ENCODE peak calls at places on chromosome 5, in four cellular contexts. P is stromal cell of bone marrow; F is esophagus muscularis mucosa; L is activated T-helper 1 cell treated with anti-CD3 and anti-CD28 coated beads, Interleukin-2, amount 50 U/mL, for 16 hours. T is an unnamed sample.

GRCh38 chr5:1187950-1188334 is 13.5 kb upstream of the SLC6A19 start:
- DNase-seq in P (no peak), F (no peak), L (no peak), T (no peak)

GRCh38 chr5:9467199-9468069 is 78.4 kb downstream of the SEMA5A start:
- DNase-seq in P (no peak), F (peak), L (no peak), T (no peak)

GRCh38 chr5:178499352-178499751 is 90.8 kb downstream of the COL23A1 start:
- DNase-seq in P (no peak), F (no peak), L (no peak), T (no peak)

GRCh38 chr5:141783599-141784296 is 94.5 kb downstream of the PCDH1 start:
- DNase-seq in P (no peak), F (no peak), L (no peak), T (no peak)

GRCh38 chr5:14199902-14200301 is 56.8 kb downstream of the TRIO start:
- DNase-seq in P (no peak), F (no peak), L (no peak), T (no peak)

GRCh38 chr5:41835625-41836024 is 34.6 kb downstream of the OXCT1 start:
- DNase-seq in P (peak), F (no peak), L (no peak), T (no peak)

GRCh38 chr5:32285489-32286138 is 27.1 kb downstream of the MTMR12 start:
- DNase-seq in P (no peak), F (no peak), L (no peak), T (no peak)

GRCh38 chr5:178797101-178797521 is 62.6 kb upstream of the ZNF354B start:
- DNase-seq in P (no peak), F (no peak), L (no peak), T (no peak)

GRCh38 chr5:105544300-105544699 is 1981.7 kb upstream of the NUDT12 start:
- DNase-seq in P (no peak), F (no peak), L (no peak), T (no peak)

GRCh38 chr5:95237324-95237723 is 47.6 kb downstream of the MCTP1 start:
- DNase-seq in P (no peak), F (no peak), L (no peak), T (no peak)

GRCh38 chr5:104241051-104241450 is 678.5 kb upstream of the NUDT12 start:
- DNase-seq in P (peak), F (no peak), L (no peak), T (no peak)

GRCh38 chr5:14143843-14144585 is 872 bp downstream of the TRIO start:
- DNase-seq in P (no peak), F (no peak), L (no peak), T (peak)

GRCh38 chr5:59099270-59099994 is 516.6 kb downstream of the RAB3C start:
- DNase-seq in P (peak), F (no peak), L (no peak), T (no peak)

GRCh38 chr5:151047814-151048425 is 27.5 kb downstream of the GPX3 start:
- DNase-seq in P (no peak), F (no peak), L (no peak), T (peak)

GRCh38 chr5:103375356-103375755 is 116.8 kb downstream of the MACIR start:
- DNase-seq in P (peak), F (no peak), L (no peak), T (no peak)

T was measured in HuH-7.